ENCODE peak calls at places on chromosome 20, in four cellular contexts. H is GM12878, V is H1, P is K562. W is an unnamed sample.

GRCh38 chr20:40965671-40966070 is 63.0 kb upstream of the TOP1 start:
- DNase-seq in V (no peak), P (no peak), H (no peak), W (no peak)

GRCh38 chr20:44134897-44135810 is 51.8 kb downstream of the JPH2 start:
- DNase-seq in P (no peak), H (peak), V (no peak), W (no peak)

GRCh38 chr20:58374906-58375760 is 13.9 kb upstream of the VAPB start:
- DNase-seq in V (peak), H (no peak), P (no peak), W (no peak)

GRCh38 chr20:61263084-61263695 is 11.1 kb downstream of the CDH4 start:
- DNase-seq in P (peak), V (no peak), H (no peak), W (no peak)

GRCh38 chr20:33211817-33212424 is 5.2 kb upstream of the BPIFA3 start:
- DNase-seq in P (peak), H (no peak), V (peak), W (peak)

GRCh38 chr20:32625996-32626395 is 40.9 kb upstream of the NOL4L start:
- DNase-seq in H (no peak), P (no peak), V (no peak), W (no peak)

GRCh38 chr20:8356850-8357249 is 224.8 kb downstream of the PLCB1 start:
- DNase-seq in P (no peak), V (no peak), H (no peak), W (no peak)

GRCh38 chr20:44271915-44272663 is 25.0 kb downstream of the GDAP1L1 start:
- DNase-seq in V (peak), P (peak), H (no peak), W (no peak)

GRCh38 chr20:8476023-8476422 is 344.0 kb downstream of the PLCB1 start:
- DNase-seq in V (no peak), H (no peak), P (no peak), W (no peak)

GRCh38 chr20:40331699-40332098 is 357.3 kb downstream of the MAFB start:
- DNase-seq in H (no peak), V (no peak), P (no peak), W (no peak)

GRCh38 chr20:46631874-46632446 is 19.3 kb downstream of the SLC13A3 start:
- DNase-seq in V (no peak), H (no peak), P (no peak), W (no peak)

GRCh38 chr20:33673115-33673410 is 1.2 kb downstream of the NECAB3 start:
- DNase-seq in H (no peak), V (no peak), P (no peak), W (no peak)

GRCh38 chr20:61560361-61560853 is 308.3 kb downstream of the CDH4 start:
- DNase-seq in P (peak), H (no peak), V (peak), W (no peak)

GRCh38 chr20:57133926-57134650 is 132.4 kb downstream of the BMP7 start:
- DNase-seq in H (no peak), P (no peak), V (no peak), W (no peak)

GRCh38 chr20:62219992-62220665 is at the start of gene HRH3:
- DNase-seq in H (no peak), V (no peak), P (peak), W (peak)

GRCh38 chr20:59026904-59027745 is 5.0 kb downstream of the ATP5F1E start:
- DNase-seq in H (no peak), P (no peak), V (no peak), W (no peak)

GRCh38 chr20:8855315-8855714 is 213.6 kb upstream of the PLCB4 start:
- DNase-seq in H (no peak), P (peak), V (no peak), W (no peak)

GRCh38 chr20:37407117-37407566 is 61.2 kb downstream of the SRC start:
- DNase-seq in P (no peak), V (no peak), H (no peak), W (no peak)

GRCh38 chr20:52104546-52105044 is 87.0 kb downstream of the ZFP64 start:
- DNase-seq in H (no peak), P (no peak), V (peak), W (no peak)

GRCh38 chr20:38804682-38805501 is 605 bp upstream of the PPP1R16B start:
- DNase-seq in H (peak), P (peak), V (peak), W (no peak)

GRCh38 chr20:8082025-8082424 is 50.0 kb upstream of the PLCB1 start:
- DNase-seq in V (peak), P (peak), H (no peak), W (peak)

GRCh38 chr20:57840066-57840465 is 130.3 kb upstream of the PMEPA1 start:
- DNase-seq in V (no peak), H (no peak), P (no peak), W (no peak)

GRCh38 chr20:58447733-58448391 is 58.8 kb downstream of the VAPB start:
- DNase-seq in V (no peak), H (no peak), P (peak), W (peak)

GRCh38 chr20:34927736-34928135 is 27.9 kb downstream of the GSS start:
- DNase-seq in H (no peak), P (no peak), V (no peak), W (no peak)
- TF ChIP-seq CREB1 in H (no peak), P (no peak), V (no peak), W (no peak)

GRCh38 chr20:3751664-3752385 is 15.7 kb downstream of the ADISSP start:
- DNase-seq in H (no peak), V (peak), P (no peak), W (no peak)
- TF ChIP-seq RFX5 in H (no peak), V (no peak), P (no peak), W (no peak)

DNA sequence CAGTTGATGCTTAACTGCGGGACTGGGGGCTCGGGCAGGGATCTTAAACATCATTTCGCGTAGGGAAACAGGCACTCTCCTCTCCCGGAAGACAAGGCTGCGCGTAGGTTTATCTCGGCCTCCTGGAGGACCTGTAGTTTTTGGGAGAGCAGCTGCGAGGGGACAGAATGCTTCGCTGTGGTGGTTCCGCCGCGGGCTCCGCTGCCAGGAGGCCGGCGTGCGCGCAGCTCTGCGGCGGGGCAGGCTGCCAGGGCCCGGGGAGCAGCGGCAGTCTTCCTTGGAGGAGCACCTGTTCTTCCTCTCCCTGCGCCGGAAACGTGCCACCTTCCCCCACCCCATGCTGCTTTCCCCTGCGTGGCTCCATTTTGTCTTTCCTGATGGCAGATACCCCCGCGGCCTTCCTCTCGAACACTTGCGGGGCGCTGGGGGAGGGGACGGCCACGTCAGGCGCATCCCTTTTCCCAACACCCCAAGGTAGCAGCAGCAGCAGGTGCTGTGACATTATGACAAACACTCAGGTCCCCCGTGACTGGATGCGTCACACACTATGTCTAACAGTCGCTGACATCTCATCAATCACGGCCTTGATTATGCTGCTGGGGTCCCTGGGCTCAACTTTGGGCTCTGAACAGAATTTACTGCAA is 230.7 kb upstream of the BTBD3 start:
- DNase-seq in P (no peak), H (no peak), V (no peak), W (no peak)
- TF ChIP-seq CREB1 in P (no peak), H (no peak), V (no peak), W (no peak)

DNA sequence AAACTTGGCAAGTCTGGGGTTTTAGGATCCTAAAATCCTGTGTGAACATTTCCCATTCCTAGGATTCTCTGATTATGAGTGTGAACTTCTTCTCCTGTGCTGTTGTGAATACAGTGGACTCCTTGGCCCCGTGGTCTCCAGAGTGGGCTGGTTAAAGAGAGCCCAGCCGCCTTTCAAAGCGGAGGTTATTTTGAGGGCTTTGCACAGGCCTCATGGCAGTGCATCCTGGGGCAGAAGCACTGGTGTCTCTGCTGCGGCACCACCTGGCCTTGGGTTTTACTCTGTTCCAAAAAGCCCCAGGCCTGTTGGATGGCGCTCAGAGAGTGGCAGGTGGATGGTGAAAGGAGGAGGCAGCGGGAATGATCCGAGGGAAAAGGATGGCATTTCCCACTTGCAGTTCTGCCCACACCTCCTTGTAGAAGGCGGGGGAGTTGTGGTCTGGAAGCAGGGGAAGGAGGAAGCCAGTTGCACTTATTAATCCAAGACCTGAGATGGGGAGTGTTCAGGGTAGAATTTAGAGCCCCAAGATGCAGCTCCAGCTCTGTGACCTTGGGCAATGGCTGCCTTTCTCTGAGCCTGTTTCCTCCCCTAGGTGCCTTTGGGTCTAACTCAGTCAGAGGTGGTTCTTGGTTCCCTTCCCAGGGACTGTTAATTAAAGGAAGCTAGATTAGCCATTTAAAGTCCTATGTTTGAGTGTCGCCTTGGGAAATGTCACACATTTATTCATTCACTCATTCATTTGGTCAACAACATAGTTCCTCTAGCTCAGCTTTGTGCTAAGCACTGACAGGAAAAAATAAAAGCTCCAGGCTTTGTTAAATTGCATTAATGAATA is 22.4 kb downstream of the MMP24 start:
- DNase-seq in V (no peak), P (no peak), H (no peak), W (no peak)
- TF ChIP-seq RFX5 in V (no peak), P (no peak), H (no peak), W (no peak)

GRCh38 chr20:17897566-17898307 is 70.9 kb downstream of the SNX5 start:
- DNase-seq in P (no peak), H (no peak), V (no peak), W (no peak)
- TF ChIP-seq CREB1 in P (no peak), H (no peak), V (no peak), W (no peak)

GRCh38 chr20:63536241-63536977 is 767 bp downstream of the PTK6 start:
- DNase-seq in P (no peak), H (no peak), V (no peak), W (no peak)
- TF ChIP-seq RFX5 in P (no peak), H (no peak), V (no peak), W (no peak)

GRCh38 chr20:54174452-54175175 is 828 bp upstream of the CYP24A1 start:
- DNase-seq in P (no peak), V (no peak), H (no peak), W (peak)

GRCh38 chr20:54170963-54171362 is 2.8 kb downstream of the CYP24A1 start:
- DNase-seq in P (no peak), H (no peak), V (no peak), W (no peak)

GRCh38 chr20:54172532-54172855 is 1.3 kb downstream of the CYP24A1 start:
- DNase-seq in V (no peak), P (no peak), H (no peak), W (no peak)

GRCh38 chr20:54173653-54174451 is at the start of gene CYP24A1:
- DNase-seq in P (no peak), V (no peak), H (no peak), W (peak)

DNA sequence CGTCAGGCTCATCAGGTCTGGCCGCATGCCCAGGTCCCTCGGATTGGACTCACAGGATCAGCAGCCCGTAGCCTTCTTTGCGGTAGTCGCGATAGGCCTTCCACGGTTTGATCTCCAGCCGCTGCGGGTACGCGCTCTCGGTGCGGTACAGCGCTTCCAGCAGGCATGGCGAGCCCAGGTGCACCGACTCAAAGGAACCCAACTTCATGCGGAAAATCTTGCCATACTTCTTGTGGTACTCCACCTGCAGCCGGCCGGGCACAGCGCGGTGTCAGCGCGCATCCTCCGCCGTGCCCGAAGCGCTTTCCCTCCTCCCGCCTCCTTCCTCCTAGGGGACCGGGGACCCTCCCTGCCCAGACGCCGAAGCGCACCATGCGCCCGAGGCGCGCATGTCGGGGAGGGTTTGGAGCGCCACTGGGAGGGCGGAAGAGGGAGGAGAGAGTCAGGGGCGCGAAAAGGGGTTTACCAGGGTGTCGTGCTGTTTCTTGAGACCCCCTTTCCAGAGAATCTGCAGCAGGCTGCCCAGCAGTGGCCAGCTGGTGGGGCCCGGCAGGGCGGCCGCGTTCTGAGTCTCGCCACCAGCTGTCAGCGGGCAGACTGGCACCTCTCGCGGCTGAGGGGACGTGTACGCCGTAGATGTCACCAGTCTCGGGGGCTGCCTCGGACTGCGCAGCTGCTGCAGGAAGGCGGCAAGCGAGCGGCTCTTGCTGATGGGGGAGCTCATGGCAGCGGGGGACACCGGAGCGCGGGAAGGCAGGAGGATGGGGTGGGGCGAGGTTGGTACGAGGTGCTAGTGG is 732 bp downstream of the CYP24A1 start:
- DNase-seq in V (no peak), P (no peak), H (no peak), W (no peak)
- TF ChIP-seq CREB1 in V (no peak), P (no peak), H (no peak), W (no peak)

GRCh38 chr20:25586877-25587276 is 1.5 kb upstream of the NINL start:
- DNase-seq in P (peak), V (no peak), H (no peak), W (no peak)
- TF ChIP-seq RFX5 in P (no peak), V (no peak), H (no peak), W (no peak)

W was measured in HepG2.